ENCODE peak calls at places on chromosomes 2 and 18, in nine cellular contexts. F, K, O, Y, W, J, V, R and Z are unnamed samples. For H3K9me3, the result is how much of the 10 kb centered on the place peaks cover.

GRCh38 chr2:219575566-219576504 is 3.7 kb downstream of the INHA start:
- DNase-seq in J (no peak), V (no peak), K (no peak), F (no peak), R (no peak), W (no peak), Y (no peak), O (no peak), Z (no peak)

GRCh38 chr2:20164061-20164733 is 60.7 kb downstream of the SDC1 start:
- DNase-seq in Y (no peak), J (no peak), O (no peak), V (peak), F (no peak), R (no peak), W (no peak), K (no peak), Z (no peak)

GRCh38 chr2:240269380-240269779 is 128.9 kb upstream of the OTOS start:
- DNase-seq in V (no peak), J (no peak), W (no peak), K (no peak), R (no peak), O (no peak), Y (peak), F (no peak), Z (no peak)

GRCh38 chr18:77063256-77063655 is 69.3 kb downstream of the MBP start:
- DNase-seq in J (no peak), K (peak), R (no peak), F (peak), V (peak), Y (no peak), W (no peak), O (no peak), Z (peak)

GRCh38 chr2:151774506-151774905 is 40.2 kb upstream of the NEB start:
- DNase-seq in V (peak), J (no peak), K (no peak), W (no peak), O (no peak), Y (no peak), R (peak), F (no peak), Z (no peak)

GRCh38 chr18:32714571-32715148 is 58.2 kb downstream of the KLHL14 start:
- DNase-seq in Y (no peak), W (no peak), O (peak), V (peak), F (peak), J (no peak), R (peak), K (no peak), Z (no peak)

GRCh38 chr2:19848952-19849351 is 52.8 kb downstream of the TTC32 start:
- DNase-seq in R (no peak), K (no peak), W (no peak), F (no peak), O (no peak), Y (no peak), J (no peak), V (no peak), Z (no peak)

GRCh38 chr2:144670080-144670479 is 150.2 kb upstream of the ZEB2 start:
- DNase-seq in J (no peak), O (no peak), Y (no peak), V (no peak), F (no peak), K (no peak), W (no peak), R (no peak), Z (no peak)

GRCh38 chr18:50133526-50133925 is 61.4 kb downstream of the MYO5B start:
- DNase-seq in K (no peak), J (no peak), Y (no peak), F (no peak), V (no peak), O (no peak), R (no peak), W (no peak), Z (no peak)

GRCh38 chr18:76064998-76065397 is 430.0 kb downstream of the ZNF516 start:
- DNase-seq in K (no peak), O (no peak), R (no peak), W (no peak), J (no peak), Y (no peak), V (peak), F (no peak), Z (no peak)

GRCh38 chr2:216700088-216700567 is 4.8 kb upstream of the IGFBP5 start:
- DNase-seq in R (no peak), J (no peak), Y (no peak), O (no peak), F (no peak), W (peak), V (no peak), K (no peak), Z (no peak)

GRCh38 chr2:130186391-130186790 is 4.3 kb downstream of the MZT2B start:
- DNase-seq in O (no peak), Y (no peak), W (no peak), R (no peak), V (peak), J (no peak), F (no peak), K (no peak), Z (no peak)

GRCh38 chr2:130187268-130187667 is 5.2 kb downstream of the MZT2B start:
- DNase-seq in Y (no peak), V (no peak), J (no peak), K (no peak), O (no peak), R (no peak), W (no peak), F (no peak), Z (no peak)

GRCh38 chr2:130185896-130186295 is 3.8 kb downstream of the MZT2B start:
- DNase-seq in K (no peak), O (no peak), F (no peak), V (no peak), J (no peak), Y (no peak), W (no peak), R (no peak), Z (no peak)

GRCh38 chr2:130185436-130185835 is 3.4 kb downstream of the MZT2B start:
- DNase-seq in K (no peak), O (no peak), Y (no peak), W (no peak), F (no peak), J (no peak), R (no peak), V (no peak), Z (no peak)

GRCh38 chr2:130190237-130190636 is 8.0 kb downstream of the TUBA3E start:
- DNase-seq in O (no peak), Y (no peak), W (no peak), F (no peak), R (no peak), K (no peak), J (no peak), V (no peak), Z (no peak)
- H3K9me3 ChIP-seq in O (under half), Y (under half), W (under half), F (under half), R (under half), K (under half), J (under half), V (under half), Z (under half)

GRCh38 chr2:220858101-220858500 is 714.0 kb downstream of the EPHA4 start:
- DNase-seq in F (no peak), O (no peak), R (no peak), W (no peak), J (no peak), K (no peak), V (no peak), Y (no peak), Z (no peak)

GRCh38 chr2:220850116-220850515 is 722.0 kb downstream of the EPHA4 start:
- DNase-seq in W (no peak), R (no peak), K (no peak), Y (no peak), J (no peak), O (no peak), V (no peak), F (no peak), Z (no peak)

GRCh38 chr2:220857371-220857770 is 714.7 kb downstream of the EPHA4 start:
- DNase-seq in R (no peak), O (no peak), W (no peak), K (no peak), J (no peak), V (no peak), Y (no peak), F (no peak), Z (no peak)

GRCh38 chr2:220856486-220856885 is 715.6 kb downstream of the EPHA4 start:
- DNase-seq in Y (no peak), K (no peak), V (no peak), J (no peak), O (no peak), F (no peak), W (no peak), R (no peak), Z (no peak)

GRCh38 chr2:220855296-220855695 is 716.8 kb downstream of the EPHA4 start:
- DNase-seq in R (no peak), O (no peak), Y (no peak), J (no peak), W (no peak), V (peak), K (no peak), F (no peak), Z (no peak)
- H3K9me3 ChIP-seq in R (under half), O (under half), Y (under half), J (under half), W (under half), V (under half), K (under half), F (under half), Z (under half)

DNA sequence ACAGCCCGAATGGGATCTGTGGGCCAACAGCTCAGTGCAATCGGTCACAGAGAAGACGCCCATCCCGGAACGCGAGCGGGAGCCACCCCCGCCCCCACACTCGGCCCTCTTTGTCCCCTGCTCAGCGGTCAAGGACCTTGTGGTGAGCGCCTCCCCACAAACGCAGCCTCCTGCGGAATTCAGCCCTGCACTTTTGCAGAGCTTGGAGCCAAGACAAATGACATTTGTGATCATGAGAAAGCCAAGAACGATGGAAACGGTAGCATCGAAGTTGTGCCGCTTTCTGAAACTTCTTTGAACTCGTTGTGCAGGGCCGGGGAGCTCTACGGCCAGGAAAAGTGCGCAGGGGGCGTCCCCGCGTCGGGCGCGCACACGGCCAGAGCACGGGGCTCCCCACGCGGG is 6.7 kb upstream of the SALL3 start:
- DNase-seq in O (no peak), J (peak), Y (peak), R (no peak), F (no peak), K (no peak), W (no peak), V (no peak), Z (no peak)
- H3K9me3 ChIP-seq in O (under half), J (under half), Y (under half), R (under half), F (under half), K (under half), W (under half), V (under half), Z (under half)

DNA sequence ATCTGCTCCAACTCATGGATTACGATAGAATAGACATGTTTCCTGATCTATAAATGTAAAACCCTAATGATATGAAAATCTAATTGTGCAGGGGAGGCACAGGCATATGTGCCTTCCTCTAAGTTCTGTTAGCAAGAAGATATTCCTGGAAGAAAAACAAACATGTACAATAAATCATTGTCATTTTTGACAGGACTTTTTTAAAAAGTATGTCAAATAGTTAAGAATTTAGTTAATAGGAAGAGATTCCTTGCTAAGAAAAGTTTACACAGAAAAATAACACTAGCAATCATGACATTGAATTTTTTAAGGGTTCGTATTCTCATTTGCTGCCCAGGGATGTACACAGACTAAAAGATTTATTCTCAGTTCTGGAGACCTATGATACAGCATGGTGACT is 15.3 kb upstream of the CREB1 start:
- DNase-seq in J (no peak), V (peak), O (no peak), W (no peak), F (no peak), K (no peak), Y (no peak), R (no peak), Z (no peak)
- H3K9me3 ChIP-seq in J (under half), V (under half), O (under half), W (under half), F (under half), K (under half), Y (under half), R (under half), Z (under half)

GRCh38 chr2:183799761-183800160 is 675.5 kb downstream of the NUP35 start:
- DNase-seq in V (no peak), F (no peak), Y (no peak), O (no peak), K (no peak), W (no peak), J (no peak), R (no peak), Z (no peak)
- H3K9me3 ChIP-seq in V (under half), F (under half), Y (under half), O (under half), K (under half), W (under half), J (under half), R (under half), Z (under half)

DNA sequence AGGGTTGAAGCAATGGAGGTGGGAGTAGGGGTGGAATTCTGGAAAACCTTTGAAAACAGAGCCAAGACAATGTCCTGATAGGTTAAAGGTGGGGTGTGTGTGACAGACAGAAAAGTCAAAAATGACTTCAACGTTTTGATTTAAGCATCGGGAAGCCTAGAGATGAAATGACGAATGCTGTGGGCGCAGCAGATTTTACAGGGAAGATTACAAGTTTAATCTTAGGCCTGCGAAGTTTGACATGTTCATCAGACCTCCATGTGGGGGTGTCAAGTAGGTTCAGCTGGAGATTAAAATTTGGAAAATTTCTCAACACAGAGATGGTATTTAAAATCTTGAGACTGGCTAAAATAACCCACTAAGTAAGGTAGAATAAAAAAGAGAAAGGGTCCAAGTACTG is 453.3 kb downstream of the TXNL1 start:
- DNase-seq in J (no peak), K (no peak), V (no peak), Y (no peak), F (no peak), R (no peak), W (no peak), O (no peak), Z (no peak)
- H3K9me3 ChIP-seq in J (under half), K (under half), V (under half), Y (under half), F (under half), R (under half), W (under half), O (under half), Z (under half)

GRCh38 chr18:80022613-80023012 is 11.6 kb upstream of the RBFA start:
- DNase-seq in Y (no peak), V (peak), R (no peak), O (no peak), K (no peak), F (peak), W (no peak), J (no peak), Z (no peak)
- H3K9me3 ChIP-seq in Y (under half), V (under half), R (half or more), O (half or more), K (half or more), F (under half), W (half or more), J (under half), Z (under half)

DNA sequence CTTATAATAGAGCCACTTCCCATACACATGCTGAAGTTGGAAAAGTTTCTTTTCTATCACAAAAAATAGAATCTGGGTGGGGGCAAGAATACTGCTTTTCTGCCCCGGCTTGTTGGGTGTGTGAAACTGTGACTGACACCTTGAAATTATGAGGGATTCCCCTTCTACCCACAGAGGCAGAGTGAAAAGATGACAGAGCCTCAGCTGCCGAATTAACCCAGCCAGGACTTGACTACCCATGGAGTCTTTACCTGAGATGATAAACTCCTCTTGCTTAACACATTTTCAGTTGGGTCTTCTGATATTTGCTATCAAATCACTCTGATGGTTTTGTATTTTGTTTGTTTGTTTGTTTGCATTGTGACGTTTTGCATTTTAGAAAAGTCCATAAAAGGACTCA is 66.0 kb upstream of the PMAIP1 start:
- DNase-seq in O (no peak), R (no peak), W (no peak), V (no peak), K (no peak), J (no peak), F (peak), Y (no peak), Z (no peak)
- H3K9me3 ChIP-seq in O (under half), R (under half), W (under half), V (under half), K (under half), J (under half), F (under half), Y (under half), Z (under half)